ENCODE peak calls at places on chromosome 14, in eight cellular contexts. R is tibial artery, A is uterus, W is AG04450, F is astrocyte, H is heart right ventricle, O is endothelial cell of umbilical vein, L is left ventricle myocardium inferior. D is an unnamed sample.
A peak's percentile ranks its signal among the peaks of the same experiment; 100 is the strongest.

GRCh38 chr14:104752338-104752734 is 611 bp upstream of the SIVA1 start:
- DNase-seq in W (no peak), H (no peak), O (no peak), L (no peak), F (no peak), A (peak; percentile 37), R (no peak), D (peak; percentile 100)

GRCh38 chr14:55354500-55354899 is 57.1 kb downstream of the ATG14 start:
- DNase-seq in W (no peak), F (peak; percentile 15), O (peak; percentile 43), H (peak; percentile 53), R (peak; percentile 67), L (peak; percentile 20), A (peak; percentile 17), D (peak; percentile 80)

GRCh38 chr14:71304588-71305133 is 397.4 kb downstream of the PCNX1 start:
- DNase-seq in A (no peak), W (no peak), R (no peak), O (no peak), F (no peak), L (no peak), H (no peak), D (no peak)

GRCh38 chr14:98444077-98444476 is 827.9 kb downstream of the BCL11B start:
- DNase-seq in F (no peak), L (no peak), A (no peak), O (no peak), R (no peak), H (no peak), W (no peak), D (no peak)

GRCh38 chr14:104882325-104882973 is 17.4 kb downstream of the CEP170B start:
- DNase-seq in F (no peak), O (no peak), A (no peak), W (no peak), R (no peak), L (peak; percentile 14), H (peak; percentile 4), D (peak; percentile 92)

GRCh38 chr14:103127356-103127755 is 4.1 kb downstream of the TNFAIP2 start:
- DNase-seq in F (no peak), A (peak; percentile 27), W (no peak), L (peak; percentile 13), H (no peak), R (no peak), O (no peak), D (peak; percentile 76)

GRCh38 chr14:51527073-51527472 is 124.6 kb upstream of the FRMD6 start:
- DNase-seq in R (no peak), F (peak; percentile 70), A (no peak), L (no peak), O (no peak), W (peak; percentile 26), H (no peak), D (no peak)

GRCh38 chr14:22630486-22630885 is 13.7 kb downstream of the OR6J1 start:
- DNase-seq in F (peak; percentile 97), L (no peak), W (peak; percentile 59), R (no peak), A (no peak), O (no peak), H (no peak), D (peak; percentile 95)

GRCh38 chr14:84065811-84066210 is 1464.1 kb upstream of the FLRT2 start:
- DNase-seq in F (no peak), L (no peak), O (no peak), W (no peak), A (no peak), H (no peak), R (no peak), D (no peak)

GRCh38 chr14:39102265-39102968 is 618 bp downstream of the SEC23A start:
- DNase-seq in L (peak; percentile 20), R (no peak), H (no peak), F (peak; percentile 29), W (no peak), O (peak; percentile 58), A (no peak), D (peak; percentile 68)

GRCh38 chr14:96986701-96987474 is 189.7 kb downstream of the VRK1 start:
- DNase-seq in L (no peak), R (no peak), W (no peak), F (no peak), O (no peak), A (no peak), H (no peak), D (no peak)

GRCh38 chr14:55458800-55459577 is 18.6 kb upstream of the TBPL2 start:
- DNase-seq in W (no peak), L (no peak), F (peak; percentile 65), R (no peak), A (no peak), O (peak; percentile 75), H (no peak), D (peak; percentile 71)

GRCh38 chr14:103846008-103846568 is 1.3 kb downstream of the PPP1R13B start:
- DNase-seq in R (no peak), H (no peak), W (no peak), F (no peak), O (peak; percentile 18), L (no peak), A (no peak), D (peak; percentile 19)

GRCh38 chr14:73153272-73153671 is 17.0 kb downstream of the PSEN1 start:
- DNase-seq in F (peak; percentile 82), W (no peak), R (no peak), L (no peak), A (no peak), H (no peak), O (no peak), D (peak; percentile 81)

GRCh38 chr14:31843361-31844091 is 233.6 kb upstream of the ARHGAP5 start:
- DNase-seq in L (no peak), F (peak; percentile 19), O (peak; percentile 41), W (no peak), R (no peak), H (no peak), A (no peak), D (peak; percentile 11)

GRCh38 chr14:23432102-23432925 is 3.1 kb downstream of the MYH7 start:
- DNase-seq in O (no peak), H (no peak), L (no peak), W (no peak), A (no peak), F (no peak), R (peak; percentile 47), D (no peak)

DNA sequence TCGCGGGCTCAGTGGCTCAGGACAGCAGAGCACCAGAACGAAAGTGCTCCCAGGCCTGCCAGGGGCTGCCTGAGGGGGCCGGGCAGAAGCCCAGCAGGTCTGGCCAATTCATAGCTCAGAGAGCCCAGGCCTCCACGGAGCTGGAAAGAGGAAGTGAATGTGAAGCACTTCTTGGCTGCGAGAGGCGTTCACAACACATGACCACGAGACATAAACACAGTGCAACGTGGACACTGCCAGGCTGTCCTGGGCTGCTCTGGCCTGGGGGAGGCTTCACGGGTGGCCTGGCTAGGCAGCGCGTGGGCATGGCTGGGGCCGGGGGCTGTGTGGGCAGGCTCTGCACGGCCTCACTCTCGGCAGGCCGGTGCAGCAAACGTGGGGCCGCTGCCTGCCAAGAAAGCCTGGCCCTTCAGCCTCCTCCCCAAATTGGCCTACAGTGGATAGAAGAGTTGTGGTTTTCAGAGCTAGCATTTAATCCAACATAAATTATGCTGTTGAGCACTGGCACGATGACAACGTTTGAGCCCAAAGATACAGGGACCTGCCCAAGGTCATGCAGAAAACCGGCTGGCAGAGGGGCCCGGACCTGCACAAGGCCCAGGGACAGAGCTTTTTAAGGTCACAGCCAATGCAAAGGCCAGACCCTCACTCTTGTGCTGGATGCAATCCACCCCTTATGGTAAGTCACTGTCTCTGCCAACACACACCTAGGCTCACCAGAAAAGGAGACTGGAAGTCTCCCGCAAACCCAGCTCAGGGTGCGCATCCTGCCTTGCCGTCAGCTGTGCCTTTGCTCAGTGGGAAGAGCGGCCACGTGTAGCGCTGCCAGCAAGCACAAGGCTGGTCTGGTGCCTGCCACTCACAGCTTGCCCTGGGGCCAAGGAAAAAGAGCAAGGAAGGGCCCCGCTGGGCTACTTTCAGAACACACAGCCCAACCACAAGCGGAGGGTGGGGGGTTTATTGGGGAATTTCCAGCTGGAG is 8.6 kb downstream of the SLC25A29 start:
- DNase-seq in R (peak; percentile 94), A (peak; percentile 71), W (peak; percentile 67), F (peak; percentile 77), L (peak; percentile 80), H (peak; percentile 80), O (peak; percentile 28), D (peak; percentile 99)
- H3K27ac ChIP-seq in R (peak overlapping the region; percentile 66), A (peak overlapping the region; percentile 71), W (peak overlapping the region; percentile 89), F (no peak overlapping the region), L (peak overlapping the region; percentile 84), H (peak overlapping the region; percentile 82), O (no peak overlapping the region), D (peak overlapping the region; percentile 66)

GRCh38 chr14:35337074-35337556 is 44.9 kb downstream of the PSMA6 start:
- DNase-seq in A (no peak), W (no peak), R (no peak), F (no peak), O (no peak), H (no peak), L (no peak), D (peak; percentile 69)
- H3K27ac ChIP-seq in A (peak overlapping the region; percentile 95), W (peak overlapping the region; percentile 77), R (peak overlapping the region; percentile 83), F (no peak overlapping the region), O (peak overlapping the region; percentile 63), H (peak overlapping the region; percentile 93), L (peak overlapping the region; percentile 93), D (peak overlapping the region; percentile 71)

GRCh38 chr14:100159865-100160533 is 554 bp upstream of the DEGS2 start:
- DNase-seq in O (no peak), L (no peak), F (no peak), W (no peak), H (no peak), A (no peak), R (no peak), D (no peak)
- H3K27ac ChIP-seq in O (no peak overlapping the region), L (no peak overlapping the region), F (no peak overlapping the region), W (no peak overlapping the region), H (no peak overlapping the region), A (no peak overlapping the region), R (no peak overlapping the region), D (no peak overlapping the region)

DNA sequence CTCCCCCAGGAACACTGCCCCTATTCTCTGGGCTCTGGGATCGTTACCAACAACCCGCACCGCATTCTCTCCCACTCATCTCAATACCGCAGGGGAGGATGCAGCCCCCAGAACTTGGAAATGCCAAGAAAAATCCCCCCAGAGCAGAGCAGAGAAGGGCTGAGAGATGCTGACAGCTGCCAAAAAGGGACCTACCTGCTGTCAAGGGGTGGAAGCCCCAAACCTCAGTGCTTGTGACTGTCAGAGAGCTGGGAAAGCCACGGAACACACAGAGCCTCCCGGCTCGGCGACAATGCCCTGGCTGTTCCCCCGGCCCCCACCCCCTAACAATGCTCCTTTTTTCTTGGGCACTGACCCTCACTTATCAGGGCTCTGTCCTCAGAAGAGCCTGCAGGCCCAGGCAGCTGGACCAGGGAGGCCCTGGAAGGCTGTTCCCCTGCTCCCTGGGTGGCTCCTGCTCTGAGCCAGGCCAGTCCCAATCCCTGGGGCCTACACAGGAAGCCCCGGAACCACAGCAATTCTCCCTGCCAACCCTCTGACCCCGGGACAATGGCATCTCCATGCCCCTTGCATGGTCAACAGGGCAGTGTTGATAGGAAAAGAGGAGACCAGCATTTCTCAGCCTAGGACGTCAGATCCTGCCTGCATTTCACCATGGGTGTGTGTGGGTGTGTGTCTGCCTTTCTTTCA is 78.9 kb downstream of the ITPK1 start:
- DNase-seq in A (no peak), F (no peak), O (peak; percentile 27), L (no peak), H (no peak), W (no peak), R (no peak), D (peak; percentile 80)
- H3K27ac ChIP-seq in A (peak overlapping the region; percentile 78), F (no peak overlapping the region), O (peak overlapping the region; percentile 15), L (peak overlapping the region; percentile 94), H (peak overlapping the region; percentile 69), W (peak overlapping the region; percentile 11), R (peak overlapping the region; percentile 51), D (peak overlapping the region; percentile 50)